ENCODE peak calls at places on chromosomes 6 and 20, in six cellular contexts. Q is ovary; V is GM23248; H is HCT116; T is CD4-positive, CD25-positive, alpha-beta regulatory T cell; P is hepatocyte. D is an unnamed sample. For H3K27me3 and H3K36me3, the result is how much of the 10 kb centered on the place peaks cover.

GRCh38 chr20:35976012-35976411 is 7.6 kb downstream of the CNBD2 start:
- DNase-seq in V (no peak), T (no peak), P (no peak), H (no peak), Q (no peak), D (no peak)

GRCh38 chr20:33793011-33793931 is 17.9 kb upstream of the CHMP4B start:
- DNase-seq in Q (no peak), T (no peak), H (no peak), P (no peak), V (peak), D (no peak)

GRCh38 chr20:39800111-39800510 is 838.0 kb downstream of the DHX35 start:
- DNase-seq in Q (no peak), H (no peak), T (no peak), P (no peak), V (peak), D (no peak)

GRCh38 chr6:13724174-13724573 is 12.5 kb upstream of the RANBP9 start:
- DNase-seq in T (no peak), H (peak), P (peak), V (peak), Q (no peak), D (no peak)

GRCh38 chr20:41546535-41546934 is 71.6 kb downstream of the CHD6 start:
- DNase-seq in P (no peak), H (no peak), T (no peak), Q (no peak), V (no peak), D (no peak)

GRCh38 chr20:37392441-37393195 is 46.7 kb downstream of the SRC start:
- DNase-seq in Q (no peak), T (no peak), V (peak), P (no peak), H (no peak), D (no peak)

GRCh38 chr6:43969158-43969981 is 157.9 kb downstream of the MRPL14 start:
- DNase-seq in H (no peak), P (no peak), V (no peak), T (no peak), Q (no peak), D (no peak)

GRCh38 chr6:145483191-145483996 is 251.9 kb downstream of the EPM2A start:
- DNase-seq in T (no peak), H (peak), V (no peak), Q (no peak), P (peak), D (no peak)

GRCh38 chr20:32019156-32019510 is 8.9 kb downstream of the CCM2L start:
- DNase-seq in V (peak), P (peak), Q (no peak), H (no peak), T (no peak), D (no peak)

GRCh38 chr20:24935140-24935539 is 13.9 kb upstream of the CST7 start:
- DNase-seq in V (no peak), T (no peak), H (no peak), Q (no peak), P (no peak), D (no peak)

GRCh38 chr20:4073852-4074741 is 58.7 kb upstream of the RNF24 start:
- DNase-seq in H (no peak), V (peak), P (no peak), Q (no peak), T (no peak), D (no peak)

GRCh38 chr6:30647802-30648460 is 998 bp downstream of the C6orf136 start:
- DNase-seq in Q (no peak), P (no peak), V (no peak), H (no peak), T (no peak), D (no peak)

GRCh38 chr6:53669592-53669991 is 4.0 kb upstream of the KLHL31 start:
- DNase-seq in T (no peak), V (no peak), P (no peak), H (no peak), Q (no peak), D (no peak)

GRCh38 chr6:53671111-53671510 is 5.6 kb upstream of the KLHL31 start:
- DNase-seq in T (no peak), V (no peak), H (no peak), P (no peak), Q (no peak), D (no peak)

GRCh38 chr6:53672232-53672631 is 6.7 kb upstream of the KLHL31 start:
- DNase-seq in H (no peak), V (no peak), T (no peak), P (no peak), Q (no peak), D (no peak)

DNA sequence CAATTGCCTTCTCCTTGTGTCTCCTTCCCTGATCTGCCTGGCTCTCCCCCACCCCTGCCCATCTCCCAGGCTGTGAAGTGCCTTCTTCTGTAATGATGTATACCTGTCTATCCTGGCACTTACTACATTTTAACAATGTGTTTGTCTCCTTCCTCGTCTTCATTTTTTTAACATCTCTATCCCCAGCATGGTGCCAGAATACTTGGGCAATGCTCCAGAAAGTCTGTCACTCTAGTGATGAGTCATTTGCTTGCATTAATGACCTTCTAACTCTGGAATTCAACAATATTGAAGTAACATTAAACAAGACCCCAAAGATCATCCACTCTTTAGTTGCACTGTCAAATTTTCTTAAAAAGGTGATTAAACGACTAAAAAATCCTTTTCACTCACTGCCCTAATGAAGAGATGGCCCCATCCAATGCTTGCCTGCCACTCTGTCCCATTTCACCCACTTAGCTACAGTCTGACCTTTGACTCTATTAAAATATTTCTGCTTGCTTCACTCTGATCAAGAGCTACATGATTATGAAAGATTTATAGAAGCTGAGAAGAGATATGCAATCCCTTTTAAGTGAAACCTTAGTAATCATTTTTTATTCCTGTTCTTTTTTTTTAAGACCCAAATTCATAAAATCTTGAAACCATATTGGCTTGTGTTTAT is 7.7 kb upstream of the KLHL31 start:
- DNase-seq in Q (no peak), P (peak), V (peak), T (no peak), H (peak), D (no peak)
- H3K4me3 ChIP-seq in Q (no peak), P (no peak), V (no peak), T (no peak), H (no peak), D (no peak)

GRCh38 chr20:63230800-63231268 is 4.9 kb upstream of the BIRC7 start:
- DNase-seq in P (peak), T (no peak), Q (peak), H (no peak), V (peak), D (no peak)

GRCh38 chr20:63233924-63234323 is 1.8 kb upstream of the BIRC7 start:
- DNase-seq in P (no peak), H (no peak), T (no peak), Q (no peak), V (no peak), D (no peak)

GRCh38 chr20:63232235-63233060 is 3.3 kb upstream of the BIRC7 start:
- DNase-seq in Q (no peak), T (no peak), P (peak), V (peak), H (peak), D (no peak)

GRCh38 chr20:63234693-63235398 is 859 bp upstream of the BIRC7 start:
- DNase-seq in P (peak), T (no peak), Q (no peak), V (peak), H (no peak), D (no peak)

DNA sequence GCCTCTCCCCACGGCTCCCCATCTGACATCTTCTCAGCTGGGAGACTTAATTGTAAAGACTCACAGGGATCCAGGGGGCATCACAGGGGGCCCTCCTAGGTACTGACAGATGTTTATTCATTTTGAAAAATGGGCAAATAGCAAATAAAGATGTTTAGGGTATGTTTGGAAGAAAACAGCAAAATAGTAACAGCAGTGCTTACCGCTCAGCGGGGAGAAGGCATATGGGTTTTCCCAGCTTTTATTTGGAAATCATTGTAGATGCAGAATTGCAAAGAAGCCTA is 2.7 kb upstream of the BIRC7 start:
- DNase-seq in V (no peak), Q (no peak), H (no peak), P (no peak), T (no peak), D (no peak)
- H3K27me3 ChIP-seq in V (under half), Q (under half), H (under half), P (under half), T (under half), D (under half)

GRCh38 chr6:147266821-147267220 is 62.6 kb downstream of the STXBP5 start:
- DNase-seq in Q (no peak), T (no peak), P (no peak), H (no peak), V (no peak), D (no peak)
- H3K36me3 ChIP-seq in Q (under half), T (under half), P (under half), H (under half), V (under half), D (under half)

GRCh38 chr6:5398530-5398929 is 137.2 kb downstream of the FARS2 start:
- DNase-seq in P (peak), V (peak), T (peak), H (peak), Q (no peak), D (no peak)

GRCh38 chr6:5399391-5399790 is 138.1 kb downstream of the FARS2 start:
- DNase-seq in Q (no peak), V (no peak), T (no peak), H (no peak), P (no peak), D (no peak)

GRCh38 chr6:5394280-5394679 is 133.0 kb downstream of the FARS2 start:
- DNase-seq in H (no peak), V (no peak), Q (no peak), T (no peak), P (no peak), D (no peak)

GRCh38 chr6:5390177-5390576 is 128.9 kb downstream of the FARS2 start:
- DNase-seq in Q (no peak), V (no peak), P (no peak), H (no peak), T (no peak), D (no peak)

GRCh38 chr6:5395719-5396118 is 134.4 kb downstream of the FARS2 start:
- DNase-seq in Q (no peak), V (no peak), P (no peak), H (no peak), T (no peak), D (no peak)
- H3K4me3 ChIP-seq in Q (no peak), V (no peak), P (no peak), H (no peak), T (no peak), D (no peak)

GRCh38 chr6:165849539-165850430 is 186.7 kb upstream of the PDE10A start:
- DNase-seq in P (no peak), V (peak), H (no peak), T (no peak), Q (peak), D (no peak)
- H3K27me3 ChIP-seq in P (under half), V (half or more), H (under half), T (under half), Q (under half), D (under half)

GRCh38 chr6:45439459-45439858 is 61.7 kb upstream of the SUPT3H start:
- DNase-seq in Q (no peak), T (no peak), P (no peak), V (no peak), H (no peak), D (no peak)

GRCh38 chr6:45438849-45439406 is 61.2 kb upstream of the SUPT3H start:
- DNase-seq in P (no peak), Q (no peak), H (peak), V (peak), T (no peak), D (no peak)

GRCh38 chr6:45436544-45437440 is 59.1 kb upstream of the SUPT3H start:
- DNase-seq in V (peak), H (no peak), Q (no peak), P (peak), T (no peak), D (no peak)

GRCh38 chr6:45437441-45437820 is 59.7 kb upstream of the SUPT3H start:
- DNase-seq in Q (no peak), V (no peak), P (no peak), H (no peak), T (no peak), D (no peak)

DNA sequence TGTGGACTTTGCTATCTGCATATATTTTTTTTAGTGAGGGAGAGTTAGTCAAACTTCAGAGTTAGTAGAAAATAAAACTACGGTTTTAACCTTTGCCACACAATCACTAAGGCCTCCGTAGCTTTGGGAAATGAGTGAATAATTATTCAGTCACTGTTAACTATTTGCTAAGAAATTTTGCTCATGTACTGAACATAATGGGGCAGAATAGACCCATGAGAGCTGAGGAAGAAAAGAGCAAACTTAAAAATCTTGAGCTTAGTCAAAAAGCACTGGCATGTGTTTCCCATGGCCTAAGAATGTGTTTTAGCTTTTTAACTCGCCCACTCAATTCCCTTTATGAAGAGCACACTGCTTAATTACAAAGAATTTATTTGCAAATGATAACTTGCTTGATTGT is 60.4 kb upstream of the SUPT3H start:
- DNase-seq in V (peak), P (no peak), H (no peak), Q (no peak), T (no peak), D (no peak)
- H3K36me3 ChIP-seq in V (under half), P (under half), H (under half), Q (under half), T (under half), D (under half)